ENCODE peak calls at places on chromosomes 5 and 9, in nine cellular contexts. N is GM23248, I is mesenchymal stem cell, M is psoas muscle, P is neural progenitor cell, L is cardiac muscle cell, V is left ventricle myocardium inferior, S is aorta, E is tibial artery. Y is an unnamed sample. For H3K9me3, the result is how much of the 10 kb centered on the place peaks cover.

GRCh38 chr5:125401724-125402622 is 655.5 kb upstream of the ZNF608 start:
- DNase-seq in N (no peak), I (peak), M (no peak), P (no peak), L (peak), V (no peak), S (no peak), E (no peak), Y (no peak)

GRCh38 chr5:94544031-94544650 is 74.3 kb downstream of the KIAA0825 start:
- DNase-seq in N (peak), I (peak), M (no peak), P (no peak), L (peak), V (no peak), S (no peak), E (no peak), Y (no peak)

GRCh38 chr9:83533296-83533695 is 4.9 kb downstream of the FRMD3 start:
- DNase-seq in N (no peak), I (no peak), M (no peak), P (no peak), L (no peak), V (no peak), S (no peak), E (no peak), Y (no peak)

GRCh38 chr5:81950996-81951395 is 20.8 kb upstream of the ATG10 start:
- DNase-seq in N (no peak), I (no peak), M (no peak), P (no peak), L (peak), V (no peak), S (no peak), E (no peak), Y (no peak)

GRCh38 chr9:100720922-100721321 is 143.0 kb downstream of the CAVIN4 start:
- DNase-seq in N (no peak), I (no peak), M (no peak), P (no peak), L (peak), V (no peak), S (no peak), E (no peak), Y (no peak)

GRCh38 chr5:14869286-14870164 is 2.1 kb downstream of the ANKH start:
- DNase-seq in N (peak), I (no peak), M (no peak), P (no peak), L (no peak), V (no peak), S (no peak), E (no peak), Y (peak)

GRCh38 chr5:142881076-142881466 is 110.9 kb downstream of the ARHGAP26 start:
- DNase-seq in N (peak), I (peak), M (no peak), P (peak), L (peak), V (no peak), S (no peak), E (no peak), Y (no peak)

GRCh38 chr9:122904466-122904822 is 715 bp downstream of the RC3H2 start:
- DNase-seq in N (peak), I (peak), M (peak), P (peak), L (peak), V (no peak), S (no peak), E (peak), Y (peak)

GRCh38 chr5:82765765-82766164 is 311.4 kb downstream of the TMEM167A start:
- DNase-seq in N (no peak), I (no peak), M (no peak), P (peak), L (no peak), V (no peak), S (no peak), E (no peak), Y (no peak)

GRCh38 chr9:18142964-18143363 is 331.0 kb upstream of the ADAMTSL1 start:
- DNase-seq in N (peak), I (no peak), M (no peak), P (peak), L (peak), V (no peak), S (no peak), E (no peak), Y (no peak)

GRCh38 chr9:124032247-124032646 is 20.7 kb downstream of the LHX2 start:
- DNase-seq in N (no peak), I (no peak), M (no peak), P (peak), L (no peak), V (no peak), S (peak), E (no peak), Y (no peak)

GRCh38 chr5:34703767-34704324 is 47.7 kb downstream of the RAI14 start:
- DNase-seq in N (no peak), I (no peak), M (no peak), P (peak), L (no peak), V (no peak), S (no peak), E (no peak), Y (no peak)

GRCh38 chr5:137487600-137487999 is 11.5 kb downstream of the SPOCK1 start:
- DNase-seq in N (peak), I (no peak), M (peak), P (no peak), L (peak), V (no peak), S (no peak), E (peak), Y (peak)

GRCh38 chr9:21711504-21711903 is 90.9 kb upstream of the MTAP start:
- DNase-seq in N (peak), I (no peak), M (no peak), P (peak), L (no peak), V (no peak), S (no peak), E (no peak), Y (no peak)

GRCh38 chr5:90551376-90551775 is 7.2 kb upstream of the ADGRV1 start:
- DNase-seq in N (no peak), I (no peak), M (no peak), P (no peak), L (no peak), V (no peak), S (no peak), E (no peak), Y (no peak)

GRCh38 chr9:125946397-125946796 is 199.2 kb downstream of the PBX3 start:
- DNase-seq in N (no peak), I (no peak), M (no peak), P (no peak), L (no peak), V (no peak), S (no peak), E (no peak), Y (no peak)

GRCh38 chr9:1353291-1353690 is 303.1 kb downstream of the DMRT2 start:
- DNase-seq in N (no peak), I (no peak), M (no peak), P (no peak), L (no peak), V (no peak), S (no peak), E (no peak), Y (no peak)

GRCh38 chr5:56818409-56819026 is 3.2 kb downstream of the MAP3K1 start:
- DNase-seq in N (peak), I (peak), M (no peak), P (no peak), L (peak), V (no peak), S (no peak), E (no peak), Y (no peak)

GRCh38 chr5:1176473-1177391 is 24.7 kb upstream of the SLC6A19 start:
- DNase-seq in N (no peak), I (no peak), M (peak), P (peak), L (no peak), V (peak), S (peak), E (no peak), Y (peak)

GRCh38 chr9:78609471-78609870 is 312.5 kb downstream of the PSAT1 start:
- DNase-seq in N (no peak), I (no peak), M (no peak), P (no peak), L (no peak), V (no peak), S (no peak), E (no peak), Y (no peak)

GRCh38 chr9:127921592-127922120 is 4.8 kb upstream of the ST6GALNAC4 start:
- DNase-seq in N (peak), I (peak), M (peak), P (peak), L (peak), V (peak), S (peak), E (no peak), Y (peak)

GRCh38 chr5:41404757-41405156 is 105.6 kb downstream of the PLCXD3 start:
- DNase-seq in N (no peak), I (no peak), M (no peak), P (no peak), L (peak), V (no peak), S (no peak), E (no peak), Y (no peak)

GRCh38 chr5:149221731-149222342 is 49.8 kb upstream of the AFAP1L1 start:
- DNase-seq in N (no peak), I (peak), M (no peak), P (no peak), L (peak), V (no peak), S (no peak), E (no peak), Y (no peak)

GRCh38 chr5:168287362-168287761 is 4.1 kb upstream of the WWC1 start:
- DNase-seq in N (no peak), I (no peak), M (no peak), P (no peak), L (no peak), V (no peak), S (no peak), E (no peak), Y (no peak)
- H3K4me3 ChIP-seq in N (no peak), I (no peak), M (no peak), P (no peak), L (no peak), V (no peak), S (no peak), E (no peak), Y (no peak)

DNA sequence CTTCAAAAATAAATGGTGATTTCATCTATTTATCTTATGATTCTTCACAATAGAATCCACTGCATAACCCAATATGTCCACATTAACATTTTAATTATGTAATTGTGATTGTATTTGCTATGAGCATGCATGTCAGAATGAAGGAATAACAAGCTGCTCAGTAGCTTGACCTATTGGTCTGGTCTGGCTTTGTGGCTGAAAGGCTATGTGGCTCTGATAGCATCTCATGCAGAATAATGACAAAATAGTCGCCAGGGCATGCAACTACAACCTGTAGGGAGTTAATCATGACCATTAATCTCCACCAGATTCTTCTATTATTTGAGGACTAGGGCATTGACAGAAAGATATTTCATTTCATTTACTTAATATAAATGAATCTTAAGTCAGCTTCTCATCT is 550.3 kb upstream of the CDH18 start:
- DNase-seq in N (no peak), I (no peak), M (no peak), P (no peak), L (no peak), V (no peak), S (no peak), E (no peak), Y (no peak)
- H3K9me3 ChIP-seq in N (under half), I (under half), M (under half), P (under half), L (under half), V (under half), S (under half), E (under half), Y (under half)

GRCh38 chr5:109693535-109694152 is 3.9 kb downstream of the MAN2A1 start:
- DNase-seq in N (peak), I (peak), M (no peak), P (peak), L (peak), V (no peak), S (no peak), E (no peak), Y (no peak)

GRCh38 chr5:109691248-109691574 is 1.5 kb downstream of the MAN2A1 start:
- DNase-seq in N (no peak), I (no peak), M (no peak), P (no peak), L (no peak), V (no peak), S (no peak), E (no peak), Y (no peak)

GRCh38 chr5:109692011-109692410 is 2.3 kb downstream of the MAN2A1 start:
- DNase-seq in N (peak), I (peak), M (no peak), P (peak), L (peak), V (no peak), S (no peak), E (no peak), Y (no peak)

GRCh38 chr5:109694451-109694891 is 4.7 kb downstream of the MAN2A1 start:
- DNase-seq in N (peak), I (peak), M (no peak), P (no peak), L (no peak), V (no peak), S (no peak), E (no peak), Y (no peak)

DNA sequence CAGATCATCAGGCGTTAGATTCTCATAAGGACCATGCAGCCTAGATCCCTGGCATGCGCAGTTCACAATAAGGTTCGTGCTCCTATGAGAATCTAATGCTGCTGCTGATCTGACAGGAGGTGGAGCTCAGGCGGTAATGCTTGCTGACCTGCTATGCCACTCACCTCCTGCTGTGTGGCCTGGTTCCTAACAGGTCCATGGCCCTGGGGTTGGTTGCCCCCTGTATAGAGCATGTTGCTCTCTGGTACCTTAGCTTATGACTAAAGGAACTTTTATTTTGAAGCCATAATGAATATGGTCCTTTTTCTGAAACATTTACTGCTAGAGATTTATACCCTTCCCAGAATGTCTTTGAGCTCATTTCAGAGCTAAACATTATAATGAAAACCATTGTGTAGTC is 3.1 kb downstream of the MAN2A1 start:
- DNase-seq in N (no peak), I (no peak), M (no peak), P (peak), L (no peak), V (no peak), S (no peak), E (no peak), Y (no peak)
- H3K4me3 ChIP-seq in N (no peak), I (peak), M (peak), P (peak), L (no peak), V (peak), S (peak), E (peak), Y (no peak)

DNA sequence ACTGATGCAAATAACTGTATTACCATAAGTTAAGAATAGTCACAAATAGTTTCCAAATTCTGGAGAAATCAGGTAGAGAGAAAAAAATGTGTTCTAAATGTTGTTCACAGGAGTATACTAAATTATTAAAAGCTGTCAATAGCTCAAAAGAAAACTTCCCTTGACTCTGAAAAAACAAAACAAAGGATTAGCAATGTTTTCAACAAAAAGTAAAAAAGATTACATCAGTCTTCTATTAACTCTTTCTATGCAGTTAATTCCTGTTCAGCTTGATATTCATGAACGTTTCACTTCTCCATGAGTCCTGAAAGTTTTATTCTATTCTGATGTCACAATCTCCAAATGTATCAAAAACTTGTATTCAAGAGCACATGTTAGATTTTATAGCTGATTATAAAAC is 9.5 kb upstream of the CLTB start:
- DNase-seq in N (no peak), I (no peak), M (no peak), P (no peak), L (no peak), V (no peak), S (no peak), E (no peak), Y (no peak)
- H3K9me3 ChIP-seq in N (under half), I (under half), M (under half), P (under half), L (under half), V (under half), S (under half), E (under half), Y (under half)

GRCh38 chr5:105794578-105794977 is 1876.2 kb downstream of the EFNA5 start:
- DNase-seq in N (no peak), I (no peak), M (no peak), P (no peak), L (no peak), V (no peak), S (no peak), E (no peak), Y (no peak)
- H3K4me3 ChIP-seq in N (no peak), I (no peak), M (no peak), P (no peak), L (no peak), V (no peak), S (no peak), E (no peak), Y (no peak)